ENCODE peak calls at places on chromosomes 6 and 20, in five cellular contexts. One of them, this sample, is unnamed.

GRCh38 chr6:41455818-41456217 is 90.4 kb upstream of the FOXP4 start:
- DNase-seq in A549: no peak
- DNase-seq in H1: no peak
- DNase-seq in IMR-90: no peak
- DNase-seq in HepG2: no peak
- DNase-seq in this sample: no peak

GRCh38 chr20:49786671-49787370 is 25.8 kb upstream of the SLC9A8 start:
- DNase-seq in A549: no peak
- DNase-seq in IMR-90: peak
- DNase-seq in H1: no peak
- DNase-seq in HepG2: no peak
- DNase-seq in this sample: no peak

GRCh38 chr6:89528865-89529264 is 95.9 kb downstream of the ANKRD6 start:
- DNase-seq in HepG2: no peak
- DNase-seq in IMR-90: no peak
- DNase-seq in A549: no peak
- DNase-seq in H1: no peak
- DNase-seq in this sample: no peak

GRCh38 chr6:35216832-35217811 is 3.4 kb downstream of the SCUBE3 start:
- DNase-seq in HepG2: no peak
- DNase-seq in IMR-90: no peak
- DNase-seq in A549: no peak
- DNase-seq in H1: no peak
- DNase-seq in this sample: no peak

GRCh38 chr20:49186535-49187329 is 1.4 kb downstream of the STAU1 start:
- DNase-seq in A549: peak
- DNase-seq in IMR-90: peak
- DNase-seq in H1: no peak
- DNase-seq in HepG2: peak
- DNase-seq in this sample: peak

GRCh38 chr20:40467703-40468411 is 221.2 kb downstream of the MAFB start:
- DNase-seq in HepG2: no peak
- DNase-seq in H1: no peak
- DNase-seq in IMR-90: no peak
- DNase-seq in A549: no peak
- DNase-seq in this sample: no peak

GRCh38 chr6:158488065-158488464 is 71.8 kb upstream of the TMEM181 start:
- DNase-seq in A549: peak
- DNase-seq in IMR-90: peak
- DNase-seq in HepG2: no peak
- DNase-seq in H1: no peak
- DNase-seq in this sample: no peak

GRCh38 chr6:129417416-129418086 is 292.4 kb downstream of the ARHGAP18 start:
- DNase-seq in IMR-90: no peak
- DNase-seq in H1: no peak
- DNase-seq in HepG2: no peak
- DNase-seq in A549: no peak
- DNase-seq in this sample: no peak

GRCh38 chr6:33502486-33502885 is 48.1 kb downstream of the ZBTB9 start:
- DNase-seq in H1: no peak
- DNase-seq in IMR-90: no peak
- DNase-seq in HepG2: no peak
- DNase-seq in A549: no peak
- DNase-seq in this sample: no peak

GRCh38 chr6:157143171-157143884 is 180.0 kb downstream of the TMEM242 start:
- DNase-seq in HepG2: no peak
- DNase-seq in H1: no peak
- DNase-seq in A549: no peak
- DNase-seq in IMR-90: peak
- DNase-seq in this sample: no peak

GRCh38 chr6:144176043-144176442 is 25.7 kb downstream of the STX11 start:
- DNase-seq in A549: no peak
- DNase-seq in H1: no peak
- DNase-seq in HepG2: no peak
- DNase-seq in IMR-90: no peak
- DNase-seq in this sample: no peak

GRCh38 chr6:129671442-129672344 is 38.3 kb downstream of the ARHGAP18 start:
- DNase-seq in HepG2: peak
- DNase-seq in H1: no peak
- DNase-seq in A549: no peak
- DNase-seq in IMR-90: no peak
- DNase-seq in this sample: peak

GRCh38 chr20:47125553-47126373 is 230.7 kb downstream of the ZMYND8 start:
- DNase-seq in A549: no peak
- DNase-seq in HepG2: no peak
- DNase-seq in IMR-90: no peak
- DNase-seq in H1: no peak
- DNase-seq in this sample: no peak
- TF ChIP-seq POLR2A in A549: no peak
- TF ChIP-seq POLR2A in HepG2: no peak
- TF ChIP-seq POLR2A in IMR-90: no peak
- TF ChIP-seq POLR2A in H1: no peak
- TF ChIP-seq POLR2A in this sample: no peak

GRCh38 chr20:63333241-63333836 is 27.8 kb downstream of the CHRNA4 start:
- DNase-seq in A549: no peak
- DNase-seq in H1: no peak
- DNase-seq in IMR-90: no peak
- DNase-seq in HepG2: no peak
- DNase-seq in this sample: no peak
- TF ChIP-seq MAFK in A549: no peak
- TF ChIP-seq MAFK in H1: no peak
- TF ChIP-seq MAFK in IMR-90: no peak
- TF ChIP-seq MAFK in HepG2: no peak
- TF ChIP-seq MAFK in this sample: no peak

DNA sequence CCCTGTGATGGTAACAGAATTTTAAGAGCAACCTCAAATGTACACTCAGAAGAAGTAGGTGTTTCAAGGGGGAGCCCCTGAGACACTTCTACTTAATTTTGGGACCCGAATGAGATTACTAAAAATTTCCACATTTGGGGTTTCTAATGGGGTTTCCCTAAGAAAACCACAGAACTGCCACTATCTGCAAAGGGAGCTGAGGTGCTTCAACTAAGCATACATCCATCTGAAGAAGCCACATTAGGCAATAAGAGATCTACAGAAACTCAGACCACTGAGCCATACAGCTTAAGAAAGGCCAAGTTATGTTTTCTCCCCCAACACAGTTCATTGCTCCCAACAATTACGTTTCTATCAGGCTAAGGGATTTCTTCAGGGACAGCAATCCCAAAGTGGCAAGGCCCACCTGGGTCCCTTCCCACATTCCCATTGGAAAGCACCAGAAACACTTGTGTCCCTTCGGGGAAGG is 5.2 kb downstream of the BCL2L1 start:
- DNase-seq in IMR-90: no peak
- DNase-seq in HepG2: no peak
- DNase-seq in A549: no peak
- DNase-seq in H1: no peak
- DNase-seq in this sample: no peak
- TF ChIP-seq POLR2A in IMR-90: no peak
- TF ChIP-seq POLR2A in HepG2: no peak
- TF ChIP-seq POLR2A in A549: no peak
- TF ChIP-seq POLR2A in H1: no peak
- TF ChIP-seq POLR2A in this sample: no peak

DNA sequence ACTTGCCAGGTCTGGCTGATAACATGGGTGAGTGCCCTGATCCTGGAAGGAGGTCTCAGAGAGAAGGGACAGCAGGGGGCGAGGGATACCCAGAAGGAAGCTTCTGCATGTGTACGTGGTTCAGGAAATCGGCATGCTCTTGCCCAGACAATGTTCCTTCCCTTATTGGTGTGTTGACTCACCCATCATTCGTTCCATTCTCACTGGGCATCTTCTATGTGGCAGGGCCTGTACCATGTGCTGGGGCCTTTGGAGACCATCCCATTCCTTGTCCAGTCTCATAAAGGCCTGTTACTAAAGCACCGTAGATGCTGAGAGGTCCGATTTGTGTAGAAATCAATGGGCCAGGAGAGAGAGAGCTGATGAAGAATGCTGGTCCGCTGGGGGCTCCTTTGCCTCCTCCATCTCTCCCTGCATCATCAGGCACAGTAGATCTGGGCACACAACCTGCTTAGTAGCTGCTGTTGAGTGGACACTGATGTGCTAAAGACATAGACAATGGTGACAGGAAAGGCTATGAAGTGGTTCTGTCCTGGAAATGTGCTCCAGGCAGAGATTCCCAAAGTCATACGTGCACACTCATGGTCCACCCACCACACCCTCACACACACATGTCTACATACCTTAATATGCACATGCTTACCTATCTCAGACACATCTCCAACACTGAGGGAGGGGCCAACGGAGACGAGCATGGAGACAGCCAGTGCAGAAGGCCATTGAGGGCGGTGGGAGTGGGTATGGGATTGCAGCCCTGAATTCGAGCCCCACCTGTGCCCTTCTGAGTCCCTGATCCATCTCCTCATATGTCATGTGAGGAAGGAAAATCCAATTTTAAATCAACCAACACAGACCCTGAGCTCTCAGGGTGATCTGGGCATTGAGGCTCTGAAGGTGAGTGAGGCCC is 27.8 kb downstream of the GLP1R start:
- DNase-seq in HepG2: no peak
- DNase-seq in IMR-90: no peak
- DNase-seq in A549: no peak
- DNase-seq in H1: no peak
- DNase-seq in this sample: no peak
- TF ChIP-seq MAFK in HepG2: no peak
- TF ChIP-seq MAFK in IMR-90: no peak
- TF ChIP-seq MAFK in A549: no peak
- TF ChIP-seq MAFK in H1: no peak
- TF ChIP-seq MAFK in this sample: no peak

DNA sequence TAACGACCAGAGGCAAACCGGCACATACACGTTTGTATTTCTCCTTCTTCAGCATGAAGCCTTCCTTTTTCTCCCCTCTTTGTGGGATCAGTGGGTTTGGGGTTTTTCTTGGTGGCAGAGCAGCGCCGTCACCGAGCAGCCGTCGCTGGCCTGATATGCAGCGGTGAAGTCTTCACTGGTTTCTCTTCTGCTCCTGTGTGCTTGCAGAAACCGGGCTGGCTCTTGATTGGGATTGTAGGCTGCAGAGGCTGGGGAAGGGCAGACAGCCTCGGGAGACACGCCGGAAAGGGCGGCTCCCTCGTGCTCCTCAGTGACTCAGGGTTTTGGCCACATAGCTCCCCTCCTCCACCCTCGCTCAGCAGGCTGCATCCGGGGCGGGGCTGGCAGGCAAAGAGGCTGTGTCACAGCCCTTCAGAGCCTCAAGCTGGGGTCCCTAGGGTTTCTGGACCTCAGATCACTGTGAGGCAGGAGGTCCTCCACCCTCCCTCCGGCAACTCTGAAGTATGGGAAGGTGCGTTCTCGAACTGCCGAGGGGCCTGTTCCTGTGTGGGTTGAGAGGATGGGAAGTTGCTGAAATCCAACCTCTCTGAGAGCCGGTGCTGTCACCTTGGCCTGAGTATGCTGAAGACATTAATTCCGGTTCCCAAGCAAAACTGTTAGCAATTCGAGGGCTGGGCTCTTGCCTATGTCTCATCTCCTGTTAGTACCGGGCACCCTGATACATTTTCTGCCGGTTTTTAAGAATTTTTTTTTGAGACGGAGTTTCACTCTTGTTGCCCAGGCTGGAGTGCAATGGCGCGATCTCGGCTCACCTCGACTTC is 24.2 kb downstream of the NQO2 start:
- DNase-seq in HepG2: no peak
- DNase-seq in H1: peak
- DNase-seq in A549: peak
- DNase-seq in IMR-90: peak
- DNase-seq in this sample: peak
- TF ChIP-seq POLR2A in HepG2: no peak
- TF ChIP-seq POLR2A in H1: no peak
- TF ChIP-seq POLR2A in A549: peak
- TF ChIP-seq POLR2A in IMR-90: no peak
- TF ChIP-seq POLR2A in this sample: peak

GRCh38 chr6:39642300-39642699 is 82.9 kb downstream of the KIF6 start:
- DNase-seq in H1: no peak
- DNase-seq in A549: no peak
- DNase-seq in IMR-90: no peak
- DNase-seq in HepG2: no peak
- DNase-seq in this sample: no peak

GRCh38 chr6:39646751-39647420 is 78.3 kb downstream of the KIF6 start:
- DNase-seq in HepG2: no peak
- DNase-seq in IMR-90: no peak
- DNase-seq in A549: no peak
- DNase-seq in H1: no peak
- DNase-seq in this sample: no peak
- TF ChIP-seq MAFK in HepG2: no peak
- TF ChIP-seq MAFK in IMR-90: no peak
- TF ChIP-seq MAFK in A549: no peak
- TF ChIP-seq MAFK in H1: no peak
- TF ChIP-seq MAFK in this sample: no peak

GRCh38 chr6:32127717-32128592 is at the start of gene ATF6B:
- DNase-seq in A549: peak
- DNase-seq in H1: peak
- DNase-seq in HepG2: peak
- DNase-seq in IMR-90: peak
- DNase-seq in this sample: peak
- TF ChIP-seq POLR2A in A549: peak
- TF ChIP-seq POLR2A in H1: peak
- TF ChIP-seq POLR2A in HepG2: peak
- TF ChIP-seq POLR2A in IMR-90: peak
- TF ChIP-seq POLR2A in this sample: peak

This sample was measured in K562.